ENCODE peak calls at places on chromosomes 5 and 9, in four cellular contexts. One of them, this sample, is unnamed.

GRCh38 chr9:35948901-35949318 is 9.0 kb downstream of the OR2S2 start:
- DNase-seq in HFF-Myc: no peak
- DNase-seq in GM13976: no peak
- DNase-seq in IMR-90: no peak
- DNase-seq in this sample: no peak

GRCh38 chr5:126139086-126139485 is 284.1 kb upstream of the GRAMD2B start:
- DNase-seq in HFF-Myc: no peak
- DNase-seq in GM13976: no peak
- DNase-seq in IMR-90: no peak
- DNase-seq in this sample: peak; percentile 31

GRCh38 chr5:148558892-148559291 is 95.4 kb downstream of the HTR4 start:
- DNase-seq in HFF-Myc: no peak
- DNase-seq in GM13976: no peak
- DNase-seq in IMR-90: no peak
- DNase-seq in this sample: no peak

GRCh38 chr9:99222416-99223280 is 566 bp downstream of the SEC61B start:
- DNase-seq in HFF-Myc: no peak
- DNase-seq in GM13976: no peak
- DNase-seq in IMR-90: peak; percentile 36
- DNase-seq in this sample: peak; percentile 6

GRCh38 chr9:74498616-74499095 is 1.5 kb downstream of the RORB start:
- DNase-seq in HFF-Myc: no peak
- DNase-seq in GM13976: peak; percentile 37
- DNase-seq in IMR-90: no peak
- DNase-seq in this sample: peak; percentile 10

GRCh38 chr5:32767948-32768427 is 56.9 kb downstream of the NPR3 start:
- DNase-seq in HFF-Myc: no peak
- DNase-seq in GM13976: no peak
- DNase-seq in IMR-90: peak; percentile 99
- DNase-seq in this sample: peak; percentile 82

GRCh38 chr5:15105799-15106393 is 234.3 kb upstream of the ANKH start:
- DNase-seq in HFF-Myc: peak; percentile 66
- DNase-seq in GM13976: peak; percentile 50
- DNase-seq in IMR-90: peak; percentile 54
- DNase-seq in this sample: peak; percentile 19

GRCh38 chr5:180130291-180130869 is 58.8 kb upstream of the RNF130 start:
- DNase-seq in HFF-Myc: no peak
- DNase-seq in GM13976: no peak
- DNase-seq in IMR-90: no peak
- DNase-seq in this sample: no peak

GRCh38 chr9:93154293-93154903 is 20.3 kb upstream of the NINJ1 start:
- DNase-seq in HFF-Myc: no peak
- DNase-seq in GM13976: peak; percentile 72
- DNase-seq in IMR-90: no peak
- DNase-seq in this sample: no peak

GRCh38 chr5:146618434-146618833 is 102.4 kb upstream of the GPR151 start:
- DNase-seq in HFF-Myc: no peak
- DNase-seq in GM13976: no peak
- DNase-seq in IMR-90: no peak
- DNase-seq in this sample: no peak

GRCh38 chr5:107736608-107737007 is 65.9 kb upstream of the EFNA5 start:
- DNase-seq in HFF-Myc: no peak
- DNase-seq in GM13976: no peak
- DNase-seq in IMR-90: peak; percentile 87
- DNase-seq in this sample: peak; percentile 94

GRCh38 chr9:99197987-99198386 is 23.8 kb downstream of the ALG2 start:
- DNase-seq in HFF-Myc: no peak
- DNase-seq in GM13976: no peak
- DNase-seq in IMR-90: no peak
- DNase-seq in this sample: no peak

GRCh38 chr5:50553560-50553984 is 112.5 kb upstream of the EMB start:
- DNase-seq in HFF-Myc: no peak
- DNase-seq in GM13976: no peak
- DNase-seq in IMR-90: no peak
- DNase-seq in this sample: no peak

GRCh38 chr5:180463916-180464602 is 30.1 kb upstream of the CNOT6 start:
- DNase-seq in HFF-Myc: no peak
- DNase-seq in GM13976: no peak
- DNase-seq in IMR-90: no peak
- DNase-seq in this sample: no peak